ENCODE peak calls at places on chromosomes 5 and 9, in seven cellular contexts. F, W, U, E, M, C and P are unnamed samples.

GRCh38 chr9:278651-279050 is 64.0 kb downstream of the DOCK8 start:
- DNase-seq in C (no peak), M (no peak), U (no peak), F (no peak), W (no peak), E (no peak), P (no peak)

GRCh38 chr5:90802695-90803317 is 244.2 kb downstream of the ADGRV1 start:
- DNase-seq in U (peak; percentile 8), M (no peak), C (peak; percentile 72), E (peak; percentile 6), W (peak; percentile 57), F (peak; percentile 32), P (peak; percentile 62)

GRCh38 chr9:13388157-13388556 is 108.7 kb upstream of the MPDZ start:
- DNase-seq in U (no peak), F (no peak), C (no peak), W (no peak), E (no peak), M (no peak), P (no peak)

GRCh38 chr9:100213730-100214477 is 114.9 kb downstream of the INVS start:
- DNase-seq in U (no peak), W (no peak), F (no peak), M (no peak), C (no peak), E (no peak), P (no peak)

GRCh38 chr5:101390317-101390908 is 487.3 kb upstream of the ST8SIA4 start:
- DNase-seq in E (peak; percentile 36), C (peak; percentile 16), U (no peak), M (no peak), F (no peak), W (peak; percentile 49), P (peak; percentile 58)

GRCh38 chr5:157819502-157820125 is 39.3 kb downstream of the CLINT1 start:
- DNase-seq in E (no peak), W (peak; percentile 23), M (no peak), F (no peak), U (no peak), C (no peak), P (no peak)

GRCh38 chr5:1282139-1282992 is 12.5 kb downstream of the TERT start:
- DNase-seq in M (no peak), U (peak; percentile 83), F (no peak), E (no peak), W (no peak), C (peak; percentile 70), P (peak; percentile 46)

GRCh38 chr9:133715866-133716563 is 22.1 kb downstream of the SARDH start:
- DNase-seq in U (no peak), M (no peak), E (peak; percentile 41), F (peak; percentile 57), C (no peak), W (peak; percentile 46), P (no peak)

GRCh38 chr5:132528866-132529634 is 14.3 kb downstream of the IL5 start:
- DNase-seq in W (no peak), M (no peak), U (no peak), C (no peak), E (no peak), F (no peak), P (no peak)

GRCh38 chr5:126680215-126680817 is 79.6 kb downstream of the PHAX start:
- DNase-seq in U (no peak), E (no peak), C (no peak), W (peak; percentile 6), M (no peak), F (no peak), P (peak; percentile 23)

GRCh38 chr9:98306384-98307145 is 51.1 kb upstream of the TBC1D2 start:
- DNase-seq in U (no peak), F (peak; percentile 51), E (no peak), M (no peak), C (no peak), W (no peak), P (no peak)

GRCh38 chr9:29241320-29241719 is 1668.0 kb upstream of the C9orf72 start:
- DNase-seq in M (no peak), C (peak; percentile 1), W (no peak), F (no peak), E (no peak), U (no peak), P (no peak)

GRCh38 chr5:110880413-110880812 is 141.6 kb downstream of the SLC25A46 start:
- DNase-seq in F (no peak), C (peak; percentile 54), W (no peak), M (no peak), E (no peak), U (no peak), P (peak; percentile 97)

GRCh38 chr5:173736923-173737412 is 120.5 kb upstream of the BOD1 start:
- DNase-seq in C (no peak), U (no peak), M (no peak), F (no peak), W (peak; percentile 36), E (no peak), P (no peak)

GRCh38 chr5:159768243-159768642 is 148.0 kb upstream of the ADRA1B start:
- DNase-seq in E (no peak), M (no peak), U (no peak), C (no peak), W (no peak), F (no peak), P (no peak)

GRCh38 chr5:168162464-168162863 is 129.0 kb upstream of the WWC1 start:
- DNase-seq in C (no peak), U (no peak), E (no peak), W (no peak), M (no peak), F (peak; percentile 82), P (no peak)

GRCh38 chr9:112041536-112042243 is 133.4 kb downstream of the SUSD1 start:
- DNase-seq in F (no peak), U (no peak), E (no peak), M (no peak), C (peak; percentile 99), W (no peak), P (peak; percentile 95)

GRCh38 chr9:6907772-6908381 is 150.1 kb downstream of the KDM4C start:
- DNase-seq in E (peak; percentile 18), C (no peak), M (no peak), U (no peak), W (peak; percentile 31), F (no peak), P (peak; percentile 52)
- TF ChIP-seq CTCF in E (peak; percentile 76), C (peak; percentile 80), M (no peak), U (peak; percentile 54), W (peak; percentile 65), F (peak; percentile 63), P (peak; percentile 62)

GRCh38 chr5:138946241-138946623 is 71.1 kb upstream of the LRRTM2 start:
- DNase-seq in W (peak; percentile 50), C (no peak), U (no peak), E (no peak), M (no peak), F (peak; percentile 68), P (no peak)

GRCh38 chr5:138944527-138945322 is 69.6 kb upstream of the LRRTM2 start:
- DNase-seq in E (no peak), W (no peak), U (no peak), M (no peak), F (no peak), C (peak; percentile 27), P (no peak)

GRCh38 chr5:138946831-138947560 is 71.9 kb upstream of the LRRTM2 start:
- DNase-seq in W (no peak), F (no peak), E (no peak), M (no peak), U (no peak), C (no peak), P (no peak)

GRCh38 chr5:138943615-138944173 is 68.6 kb upstream of the LRRTM2 start:
- DNase-seq in E (no peak), M (no peak), F (no peak), C (no peak), U (no peak), W (no peak), P (no peak)

GRCh38 chr5:138945421-138946240 is 70.5 kb upstream of the LRRTM2 start:
- DNase-seq in W (no peak), M (no peak), C (no peak), F (no peak), E (peak; percentile 64), U (no peak), P (no peak)
- TF ChIP-seq CTCF in W (no peak), M (no peak), C (no peak), F (no peak), E (no peak), U (no peak), P (no peak)

GRCh38 chr5:54766748-54767147 is 218.6 kb downstream of the ESM1 start:
- DNase-seq in F (no peak), E (no peak), W (no peak), C (no peak), M (no peak), U (no peak), P (no peak)

GRCh38 chr5:54765327-54765726 is 220.1 kb downstream of the ESM1 start:
- DNase-seq in M (no peak), F (no peak), E (no peak), C (no peak), W (no peak), U (no peak), P (no peak)

GRCh38 chr5:54769746-54770145 is 215.6 kb downstream of the ESM1 start:
- DNase-seq in W (no peak), C (no peak), F (no peak), U (no peak), M (no peak), E (no peak), P (no peak)

GRCh38 chr5:54772232-54773168 is 212.9 kb downstream of the ESM1 start:
- DNase-seq in M (no peak), C (no peak), U (no peak), E (no peak), F (no peak), W (no peak), P (peak; percentile 26)

DNA sequence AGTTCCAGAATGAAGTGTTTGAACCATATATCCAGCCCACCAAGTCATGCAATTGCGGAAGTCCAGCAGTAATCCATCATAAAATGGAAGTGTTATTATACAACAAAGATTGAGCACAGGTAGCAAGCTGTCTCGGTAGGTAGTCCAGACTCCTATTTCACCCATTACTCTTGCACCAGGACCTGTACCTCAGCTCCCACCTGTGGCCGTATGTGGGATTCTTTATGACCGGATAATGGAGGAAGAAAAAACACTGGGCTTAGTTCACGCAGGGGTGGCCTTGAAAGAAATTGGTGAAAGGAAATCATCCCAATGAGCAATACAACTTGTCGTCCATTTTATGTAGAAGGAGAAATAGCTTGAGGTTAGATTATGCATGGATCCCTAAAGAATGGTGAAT is 216.3 kb downstream of the ESM1 start:
- DNase-seq in U (no peak), M (no peak), C (no peak), E (no peak), F (no peak), W (no peak), P (no peak)
- TF ChIP-seq CTCF in U (no peak), M (no peak), C (no peak), E (no peak), F (no peak), W (no peak), P (no peak)

GRCh38 chr9:123637940-123638634 is 282.1 kb downstream of the CRB2 start:
- DNase-seq in M (no peak), W (no peak), U (no peak), F (no peak), E (no peak), C (no peak), P (no peak)
- TF ChIP-seq CTCF in M (no peak), W (no peak), U (no peak), F (no peak), E (no peak), C (no peak), P (no peak)